ENCODE peak calls at places on chromosomes 5 and 9, in five cellular contexts. M is naive thymus-derived CD4-positive, alpha-beta T cell; T is heart right ventricle; S is left lung; G is Panc1. Q is an unnamed sample.

GRCh38 chr9:2798423-2798822 is 45.5 kb downstream of the PUM3 start:
- ATAC-seq in G (no peak), S (no peak), M (no peak), T (peak; percentile 52), Q (no peak)

GRCh38 chr9:85569988-85570387 is 171.8 kb downstream of the AGTPBP1 start:
- ATAC-seq in G (no peak), T (no peak), S (no peak), M (no peak), Q (no peak)

GRCh38 chr9:6230037-6230778 is 14.6 kb downstream of the IL33 start:
- ATAC-seq in M (no peak), G (no peak), S (no peak), T (no peak), Q (no peak)

GRCh38 chr5:115241881-115242642 is 20.6 kb downstream of the PGGT1B start:
- ATAC-seq in T (no peak), G (no peak), M (no peak), S (peak; percentile 70), Q (no peak)

GRCh38 chr5:111583761-111584203 is 71.4 kb upstream of the STARD4 start:
- ATAC-seq in T (peak; percentile 80), M (no peak), S (no peak), G (no peak), Q (no peak)

GRCh38 chr5:36462295-36463021 is 143.9 kb upstream of the SLC1A3 start:
- ATAC-seq in G (no peak), M (no peak), S (no peak), T (no peak), Q (no peak)

GRCh38 chr5:17340816-17341215 is 123.4 kb downstream of the BASP1 start:
- ATAC-seq in S (peak; percentile 40), T (no peak), M (no peak), G (no peak), Q (no peak)

GRCh38 chr5:42640835-42641234 is 115.8 kb upstream of the CCDC152 start:
- ATAC-seq in M (no peak), S (no peak), G (no peak), T (no peak), Q (no peak)

GRCh38 chr5:1820381-1820780 is 19.2 kb downstream of the NDUFS6 start:
- ATAC-seq in M (no peak), S (no peak), T (no peak), G (no peak), Q (no peak)

DNA sequence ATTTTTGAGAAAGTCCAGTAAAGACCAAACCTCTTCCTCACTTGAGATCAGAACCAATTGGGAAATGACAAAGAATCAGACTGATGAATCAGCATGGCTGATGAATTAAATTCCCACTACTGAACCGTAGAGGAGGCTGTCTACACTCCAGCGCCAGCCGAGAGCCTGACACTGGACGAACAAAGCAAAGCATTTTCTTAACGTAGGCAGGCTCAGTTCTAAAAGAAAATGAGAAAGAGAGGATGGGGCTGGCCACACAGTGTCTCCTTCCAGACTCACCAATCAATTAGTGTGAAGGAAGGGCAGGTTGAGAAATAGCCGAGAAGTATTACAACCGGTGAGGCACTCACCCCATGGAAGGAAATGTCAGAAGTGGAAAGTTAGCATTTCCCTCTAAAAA is 49.4 kb downstream of the ITGA1 start:
- ATAC-seq in S (no peak), M (no peak), T (no peak), G (no peak), Q (peak; percentile 43)
- H3K27ac ChIP-seq in S (peak overlapping the region; percentile 80), M (no peak overlapping the region), T (peak overlapping the region; percentile 36), G (no peak overlapping the region), Q (peak overlapping the region; percentile 85)

GRCh38 chr9:69824497-69825252 is 4.1 kb downstream of the CFAP95 start:
- ATAC-seq in G (no peak), S (no peak), T (no peak), M (no peak), Q (no peak)
- H3K4me3 ChIP-seq in G (no peak overlapping the region), S (no peak overlapping the region), T (no peak overlapping the region), M (no peak overlapping the region), Q (no peak overlapping the region)

DNA sequence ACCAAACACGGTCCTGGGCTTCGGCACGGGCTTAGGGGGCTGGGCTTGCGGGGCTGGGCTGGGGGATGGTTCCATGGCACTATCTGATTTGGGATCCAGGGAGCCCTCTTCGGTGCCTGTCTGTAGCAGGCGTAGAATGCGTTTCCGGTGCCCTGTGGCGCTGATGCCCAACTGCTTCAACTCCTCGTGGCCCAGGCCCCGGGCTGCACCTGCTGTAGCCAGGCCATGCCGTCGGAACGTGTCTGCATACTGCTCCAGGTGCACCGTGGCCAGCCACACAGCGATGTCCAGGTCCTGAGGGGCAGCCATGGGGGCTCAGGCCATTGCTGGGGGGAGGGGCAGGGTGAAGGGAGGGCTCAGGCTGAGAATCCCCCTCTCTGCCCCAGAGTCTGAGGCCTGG is 1.9 kb downstream of the ARAP3 start:
- ATAC-seq in T (no peak), M (no peak), S (no peak), G (no peak), Q (no peak)
- H3K27ac ChIP-seq in T (peak overlapping the region; percentile 81), M (no peak overlapping the region), S (peak overlapping the region; percentile 2), G (no peak overlapping the region), Q (peak overlapping the region; percentile 77)

GRCh38 chr5:100854594-100854993 is 48.5 kb downstream of the ST8SIA4 start:
- ATAC-seq in M (no peak), G (no peak), T (no peak), S (no peak), Q (no peak)
- H3K4me3 ChIP-seq in M (no peak overlapping the region), G (no peak overlapping the region), T (no peak overlapping the region), S (no peak overlapping the region), Q (no peak overlapping the region)

GRCh38 chr5:158373623-158374375 is 514.9 kb upstream of the CLINT1 start:
- ATAC-seq in M (peak; percentile 34), G (no peak), T (no peak), S (no peak), Q (no peak)
- H3K27ac ChIP-seq in M (no peak overlapping the region), G (no peak overlapping the region), T (no peak overlapping the region), S (no peak overlapping the region), Q (no peak overlapping the region)

DNA sequence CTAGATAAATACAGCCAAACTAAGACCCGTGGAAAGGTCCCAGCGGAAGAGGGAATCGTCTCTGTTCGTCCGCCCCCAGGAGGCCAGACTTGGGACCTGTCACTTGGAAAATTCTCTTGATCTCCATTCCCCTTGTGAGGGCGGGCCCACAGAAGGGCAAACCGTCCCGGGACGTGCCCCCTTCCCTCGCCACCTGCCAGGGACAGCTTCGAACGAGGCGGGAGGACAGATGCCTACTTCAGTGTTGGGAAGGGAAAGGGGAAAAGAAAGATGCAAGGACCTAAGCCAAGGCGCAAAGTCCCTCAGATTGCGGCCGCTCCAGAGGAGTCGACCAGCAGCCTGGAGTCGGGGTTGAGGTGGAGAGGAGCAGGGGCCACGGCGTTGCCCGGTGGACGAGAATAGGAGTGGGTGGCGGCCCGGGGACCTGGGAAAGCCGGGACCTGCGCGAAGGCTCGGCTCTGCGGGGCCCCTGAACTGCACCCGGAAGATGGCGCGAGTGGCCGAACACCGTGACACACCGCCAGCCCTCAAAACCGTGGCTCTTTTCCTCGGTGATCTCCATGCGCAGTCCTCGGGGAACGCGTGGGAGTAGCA is 4.4 kb upstream of the EBF1 start:
- ATAC-seq in S (no peak), T (no peak), G (no peak), M (no peak), Q (no peak)
- H3K4me3 ChIP-seq in S (no peak overlapping the region), T (peak overlapping the region; percentile 34), G (no peak overlapping the region), M (no peak overlapping the region), Q (peak overlapping the region; percentile 27)

DNA sequence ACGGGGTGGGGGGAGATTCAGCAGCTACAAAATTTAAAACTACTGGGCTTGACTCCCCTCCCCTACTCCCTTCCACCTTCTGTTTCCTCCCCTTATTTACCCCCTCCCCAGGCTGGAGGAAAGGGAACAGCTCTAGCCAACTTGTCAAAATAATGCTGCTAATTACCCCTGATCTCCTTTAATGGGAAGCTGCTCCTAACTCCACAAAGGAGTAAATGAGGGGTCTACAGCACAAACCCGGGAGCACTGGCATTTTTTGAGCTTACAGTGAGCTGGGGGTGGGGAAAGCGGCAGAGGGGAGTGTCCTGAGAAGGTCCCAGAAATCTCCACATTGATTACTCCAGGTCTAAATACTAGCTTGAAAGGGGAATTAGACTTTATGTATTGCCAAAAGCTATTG is 3.0 kb downstream of the PTCH1 start:
- ATAC-seq in G (no peak), M (no peak), S (no peak), T (no peak), Q (no peak)
- H3K27ac ChIP-seq in G (no peak overlapping the region), M (no peak overlapping the region), S (no peak overlapping the region), T (no peak overlapping the region), Q (no peak overlapping the region)

GRCh38 chr5:140855772-140856674 is at the start of gene PCDHA10:
- ATAC-seq in S (no peak), M (no peak), T (no peak), G (no peak), Q (no peak)
- H3K4me3 ChIP-seq in S (no peak within 1 kb of the TSS), M (no peak within 1 kb of the TSS), T (peak within 1 kb of the TSS; percentile 15), G (no peak within 1 kb of the TSS), Q (peak within 1 kb of the TSS; percentile 6)